ENCODE peak calls at places on chromosomes 3 and 15, in eight cellular contexts. One of them, this sample, is unnamed.

GRCh38 chr3:31590650-31591049 is 57.9 kb downstream of the STT3B start:
- DNase-seq in HFF-Myc: no peak
- DNase-seq in activated naive CD8-positive, alpha-beta T cell treated with anti-CD3 and anti-CD28 coated beads, Interleukin-2, amount 50 U/mL, for 24 hours: no peak
- DNase-seq in foreskin fibroblast: no peak
- DNase-seq in nephron progenitor cell: no peak
- DNase-seq in RPMI8226: no peak
- DNase-seq in foreskin keratinocyte: no peak
- DNase-seq in CD4-positive, CD25-positive, alpha-beta regulatory T cell: no peak
- DNase-seq in this sample: no peak

GRCh38 chr3:12235691-12236090 is 53.2 kb upstream of the PPARG start:
- DNase-seq in nephron progenitor cell: no peak
- DNase-seq in CD4-positive, CD25-positive, alpha-beta regulatory T cell: no peak
- DNase-seq in activated naive CD8-positive, alpha-beta T cell treated with anti-CD3 and anti-CD28 coated beads, Interleukin-2, amount 50 U/mL, for 24 hours: no peak
- DNase-seq in foreskin keratinocyte: no peak
- DNase-seq in foreskin fibroblast: peak
- DNase-seq in RPMI8226: no peak
- DNase-seq in HFF-Myc: no peak
- DNase-seq in this sample: no peak

GRCh38 chr3:53169045-53169831 is 8.2 kb downstream of the PRKCD start:
- DNase-seq in RPMI8226: no peak
- DNase-seq in CD4-positive, CD25-positive, alpha-beta regulatory T cell: no peak
- DNase-seq in activated naive CD8-positive, alpha-beta T cell treated with anti-CD3 and anti-CD28 coated beads, Interleukin-2, amount 50 U/mL, for 24 hours: no peak
- DNase-seq in foreskin keratinocyte: no peak
- DNase-seq in nephron progenitor cell: peak
- DNase-seq in foreskin fibroblast: peak
- DNase-seq in HFF-Myc: no peak
- DNase-seq in this sample: no peak

GRCh38 chr3:71309342-71309741 is 274.2 kb downstream of the FOXP1 start:
- DNase-seq in HFF-Myc: no peak
- DNase-seq in foreskin keratinocyte: peak
- DNase-seq in CD4-positive, CD25-positive, alpha-beta regulatory T cell: peak
- DNase-seq in foreskin fibroblast: peak
- DNase-seq in nephron progenitor cell: no peak
- DNase-seq in activated naive CD8-positive, alpha-beta T cell treated with anti-CD3 and anti-CD28 coated beads, Interleukin-2, amount 50 U/mL, for 24 hours: peak
- DNase-seq in RPMI8226: no peak
- DNase-seq in this sample: no peak

GRCh38 chr3:159828542-159828943 is 160.1 kb upstream of the IL12A start:
- DNase-seq in nephron progenitor cell: no peak
- DNase-seq in CD4-positive, CD25-positive, alpha-beta regulatory T cell: peak
- DNase-seq in foreskin keratinocyte: no peak
- DNase-seq in RPMI8226: peak
- DNase-seq in activated naive CD8-positive, alpha-beta T cell treated with anti-CD3 and anti-CD28 coated beads, Interleukin-2, amount 50 U/mL, for 24 hours: no peak
- DNase-seq in foreskin fibroblast: peak
- DNase-seq in HFF-Myc: peak
- DNase-seq in this sample: peak

GRCh38 chr15:32669870-32670623 is 28.5 kb downstream of the SCG5 start:
- DNase-seq in HFF-Myc: no peak
- DNase-seq in CD4-positive, CD25-positive, alpha-beta regulatory T cell: no peak
- DNase-seq in RPMI8226: no peak
- DNase-seq in nephron progenitor cell: no peak
- DNase-seq in activated naive CD8-positive, alpha-beta T cell treated with anti-CD3 and anti-CD28 coated beads, Interleukin-2, amount 50 U/mL, for 24 hours: no peak
- DNase-seq in foreskin keratinocyte: no peak
- DNase-seq in foreskin fibroblast: peak
- DNase-seq in this sample: no peak

GRCh38 chr3:166783206-166783605 is 596.9 kb downstream of the ZBBX start:
- DNase-seq in HFF-Myc: no peak
- DNase-seq in RPMI8226: no peak
- DNase-seq in activated naive CD8-positive, alpha-beta T cell treated with anti-CD3 and anti-CD28 coated beads, Interleukin-2, amount 50 U/mL, for 24 hours: no peak
- DNase-seq in nephron progenitor cell: no peak
- DNase-seq in CD4-positive, CD25-positive, alpha-beta regulatory T cell: no peak
- DNase-seq in foreskin keratinocyte: no peak
- DNase-seq in foreskin fibroblast: no peak
- DNase-seq in this sample: no peak

GRCh38 chr3:45413172-45413765 is 24.9 kb downstream of the LARS2 start:
- DNase-seq in activated naive CD8-positive, alpha-beta T cell treated with anti-CD3 and anti-CD28 coated beads, Interleukin-2, amount 50 U/mL, for 24 hours: no peak
- DNase-seq in foreskin fibroblast: no peak
- DNase-seq in foreskin keratinocyte: no peak
- DNase-seq in RPMI8226: no peak
- DNase-seq in nephron progenitor cell: no peak
- DNase-seq in CD4-positive, CD25-positive, alpha-beta regulatory T cell: no peak
- DNase-seq in HFF-Myc: no peak
- DNase-seq in this sample: no peak

GRCh38 chr15:95291878-95292472 is 1038.5 kb upstream of the NR2F2 start:
- DNase-seq in nephron progenitor cell: no peak
- DNase-seq in foreskin fibroblast: peak
- DNase-seq in RPMI8226: peak
- DNase-seq in activated naive CD8-positive, alpha-beta T cell treated with anti-CD3 and anti-CD28 coated beads, Interleukin-2, amount 50 U/mL, for 24 hours: no peak
- DNase-seq in foreskin keratinocyte: no peak
- DNase-seq in CD4-positive, CD25-positive, alpha-beta regulatory T cell: peak
- DNase-seq in HFF-Myc: no peak
- DNase-seq in this sample: peak

GRCh38 chr3:106881177-106881576 is 496.1 kb upstream of the CCDC54 start:
- DNase-seq in foreskin keratinocyte: no peak
- DNase-seq in foreskin fibroblast: no peak
- DNase-seq in HFF-Myc: no peak
- DNase-seq in activated naive CD8-positive, alpha-beta T cell treated with anti-CD3 and anti-CD28 coated beads, Interleukin-2, amount 50 U/mL, for 24 hours: no peak
- DNase-seq in RPMI8226: no peak
- DNase-seq in nephron progenitor cell: no peak
- DNase-seq in CD4-positive, CD25-positive, alpha-beta regulatory T cell: no peak
- DNase-seq in this sample: no peak

GRCh38 chr3:89107461-89108035 is at the start of gene EPHA3:
- DNase-seq in nephron progenitor cell: peak
- DNase-seq in CD4-positive, CD25-positive, alpha-beta regulatory T cell: peak
- DNase-seq in foreskin keratinocyte: peak
- DNase-seq in foreskin fibroblast: peak
- DNase-seq in activated naive CD8-positive, alpha-beta T cell treated with anti-CD3 and anti-CD28 coated beads, Interleukin-2, amount 50 U/mL, for 24 hours: peak
- DNase-seq in RPMI8226: peak
- DNase-seq in HFF-Myc: peak
- DNase-seq in this sample: peak

GRCh38 chr15:94602771-94603474 is 371.6 kb downstream of the MCTP2 start:
- DNase-seq in nephron progenitor cell: no peak
- DNase-seq in HFF-Myc: no peak
- DNase-seq in activated naive CD8-positive, alpha-beta T cell treated with anti-CD3 and anti-CD28 coated beads, Interleukin-2, amount 50 U/mL, for 24 hours: no peak
- DNase-seq in foreskin keratinocyte: no peak
- DNase-seq in CD4-positive, CD25-positive, alpha-beta regulatory T cell: no peak
- DNase-seq in foreskin fibroblast: no peak
- DNase-seq in RPMI8226: no peak
- DNase-seq in this sample: no peak

GRCh38 chr15:61660579-61660978 is 399.7 kb downstream of the VPS13C start:
- DNase-seq in foreskin keratinocyte: no peak
- DNase-seq in HFF-Myc: no peak
- DNase-seq in activated naive CD8-positive, alpha-beta T cell treated with anti-CD3 and anti-CD28 coated beads, Interleukin-2, amount 50 U/mL, for 24 hours: no peak
- DNase-seq in nephron progenitor cell: no peak
- DNase-seq in CD4-positive, CD25-positive, alpha-beta regulatory T cell: no peak
- DNase-seq in foreskin fibroblast: peak
- DNase-seq in RPMI8226: no peak
- DNase-seq in this sample: no peak

GRCh38 chr3:141486735-141487418 is at the start of gene RASA2:
- DNase-seq in foreskin keratinocyte: no peak
- DNase-seq in RPMI8226: peak
- DNase-seq in activated naive CD8-positive, alpha-beta T cell treated with anti-CD3 and anti-CD28 coated beads, Interleukin-2, amount 50 U/mL, for 24 hours: peak
- DNase-seq in CD4-positive, CD25-positive, alpha-beta regulatory T cell: peak
- DNase-seq in HFF-Myc: no peak
- DNase-seq in nephron progenitor cell: peak
- DNase-seq in foreskin fibroblast: peak
- DNase-seq in this sample: peak

GRCh38 chr3:34065901-34066300 is 267.5 kb downstream of the PDCD6IP start:
- DNase-seq in CD4-positive, CD25-positive, alpha-beta regulatory T cell: no peak
- DNase-seq in HFF-Myc: no peak
- DNase-seq in foreskin fibroblast: no peak
- DNase-seq in RPMI8226: no peak
- DNase-seq in nephron progenitor cell: no peak
- DNase-seq in activated naive CD8-positive, alpha-beta T cell treated with anti-CD3 and anti-CD28 coated beads, Interleukin-2, amount 50 U/mL, for 24 hours: no peak
- DNase-seq in foreskin keratinocyte: no peak
- DNase-seq in this sample: no peak

GRCh38 chr3:127531821-127532220 is 58.7 kb downstream of the TPRA1 start:
- DNase-seq in foreskin fibroblast: no peak
- DNase-seq in CD4-positive, CD25-positive, alpha-beta regulatory T cell: no peak
- DNase-seq in activated naive CD8-positive, alpha-beta T cell treated with anti-CD3 and anti-CD28 coated beads, Interleukin-2, amount 50 U/mL, for 24 hours: no peak
- DNase-seq in RPMI8226: no peak
- DNase-seq in foreskin keratinocyte: no peak
- DNase-seq in HFF-Myc: no peak
- DNase-seq in nephron progenitor cell: no peak
- DNase-seq in this sample: no peak

GRCh38 chr15:88029696-88030095 is 226.8 kb downstream of the NTRK3 start:
- DNase-seq in HFF-Myc: no peak
- DNase-seq in foreskin keratinocyte: no peak
- DNase-seq in foreskin fibroblast: no peak
- DNase-seq in activated naive CD8-positive, alpha-beta T cell treated with anti-CD3 and anti-CD28 coated beads, Interleukin-2, amount 50 U/mL, for 24 hours: no peak
- DNase-seq in CD4-positive, CD25-positive, alpha-beta regulatory T cell: no peak
- DNase-seq in RPMI8226: no peak
- DNase-seq in nephron progenitor cell: no peak
- DNase-seq in this sample: no peak

GRCh38 chr3:130779031-130779430 is 32.4 kb upstream of the PIK3R4 start:
- DNase-seq in foreskin keratinocyte: no peak
- DNase-seq in RPMI8226: no peak
- DNase-seq in nephron progenitor cell: peak
- DNase-seq in HFF-Myc: no peak
- DNase-seq in activated naive CD8-positive, alpha-beta T cell treated with anti-CD3 and anti-CD28 coated beads, Interleukin-2, amount 50 U/mL, for 24 hours: no peak
- DNase-seq in foreskin fibroblast: no peak
- DNase-seq in CD4-positive, CD25-positive, alpha-beta regulatory T cell: no peak
- DNase-seq in this sample: no peak

GRCh38 chr3:121462565-121462964 is 83.2 kb downstream of the POLQ start:
- DNase-seq in RPMI8226: no peak
- DNase-seq in HFF-Myc: no peak
- DNase-seq in activated naive CD8-positive, alpha-beta T cell treated with anti-CD3 and anti-CD28 coated beads, Interleukin-2, amount 50 U/mL, for 24 hours: no peak
- DNase-seq in foreskin fibroblast: no peak
- DNase-seq in CD4-positive, CD25-positive, alpha-beta regulatory T cell: no peak
- DNase-seq in nephron progenitor cell: no peak
- DNase-seq in foreskin keratinocyte: no peak
- DNase-seq in this sample: no peak

GRCh38 chr15:28081594-28081993 is 17.5 kb downstream of the OCA2 start:
- DNase-seq in HFF-Myc: no peak
- DNase-seq in foreskin keratinocyte: no peak
- DNase-seq in foreskin fibroblast: no peak
- DNase-seq in nephron progenitor cell: no peak
- DNase-seq in activated naive CD8-positive, alpha-beta T cell treated with anti-CD3 and anti-CD28 coated beads, Interleukin-2, amount 50 U/mL, for 24 hours: no peak
- DNase-seq in CD4-positive, CD25-positive, alpha-beta regulatory T cell: no peak
- DNase-seq in RPMI8226: no peak
- DNase-seq in this sample: no peak

GRCh38 chr3:43870110-43870509 is 179.4 kb downstream of the ABHD5 start:
- DNase-seq in foreskin keratinocyte: no peak
- DNase-seq in CD4-positive, CD25-positive, alpha-beta regulatory T cell: no peak
- DNase-seq in nephron progenitor cell: no peak
- DNase-seq in RPMI8226: no peak
- DNase-seq in foreskin fibroblast: peak
- DNase-seq in HFF-Myc: peak
- DNase-seq in activated naive CD8-positive, alpha-beta T cell treated with anti-CD3 and anti-CD28 coated beads, Interleukin-2, amount 50 U/mL, for 24 hours: no peak
- DNase-seq in this sample: peak

GRCh38 chr15:71639531-71639930 is 170.8 kb upstream of the NR2E3 start:
- DNase-seq in nephron progenitor cell: no peak
- DNase-seq in activated naive CD8-positive, alpha-beta T cell treated with anti-CD3 and anti-CD28 coated beads, Interleukin-2, amount 50 U/mL, for 24 hours: no peak
- DNase-seq in CD4-positive, CD25-positive, alpha-beta regulatory T cell: no peak
- DNase-seq in HFF-Myc: no peak
- DNase-seq in foreskin fibroblast: no peak
- DNase-seq in RPMI8226: no peak
- DNase-seq in foreskin keratinocyte: no peak
- DNase-seq in this sample: no peak

This sample was measured in kidney glomerular epithelial cell.